ENCODE peak calls at places on chromosomes 1 and 21, in ten cellular contexts. C is heart right ventricle; D is GM12878; G is CD4-positive, alpha-beta T cell; S is activated T-helper 17 cell treated with anti-CD3 and anti-CD28 coated beads, Interleukin-2, amount 50 U/mL, for 72 hours; B is left lung; T is sciatic nerve; M is stimulated activated naive CD8-positive, alpha-beta T cell treated with anti-CD3 and anti-CD28 coated beads, Interleukin-15, amount 100 ng/mL, for 72 hours; P is activated T-cell treated with anti-CD3 and anti-CD28 coated beads, Interleukin-2, amount 50 U/mL, for 72 hours; R is body of pancreas. V is an unnamed sample.
A peak's percentile ranks its signal among the peaks of the same experiment; 100 is the strongest.

GRCh38 chr1:212463565-212464270 is 31.0 kb downstream of the NENF start:
- ATAC-seq in S (no peak), D (no peak), C (no peak), G (no peak), P (no peak), T (no peak), B (no peak), R (no peak), M (no peak), V (no peak)

GRCh38 chr1:78586572-78586971 is 33.7 kb upstream of the IFI44L start:
- ATAC-seq in G (no peak), B (no peak), P (no peak), C (no peak), T (no peak), M (no peak), R (no peak), S (no peak), D (no peak), V (no peak)

GRCh38 chr1:11046625-11047365 is at the start of gene MASP2:
- ATAC-seq in C (no peak), B (no peak), G (no peak), D (no peak), T (peak; percentile 33), P (no peak), M (no peak), S (no peak), R (no peak), V (peak; percentile 29)

GRCh38 chr1:113978863-113979702 is at the start of gene OLFML3:
- ATAC-seq in C (peak; percentile 73), R (peak; percentile 79), S (peak; percentile 43), M (no peak), B (peak; percentile 87), P (no peak), D (peak; percentile 86), T (peak; percentile 74), G (no peak), V (no peak)

GRCh38 chr1:15441247-15441646 is 3.0 kb downstream of the CTRC start:
- ATAC-seq in C (no peak), B (no peak), M (no peak), G (no peak), S (no peak), R (no peak), D (no peak), P (no peak), T (no peak), V (no peak)

GRCh38 chr1:200518524-200518923 is 102.0 kb downstream of the KIF14 start:
- ATAC-seq in G (no peak), C (no peak), P (no peak), D (no peak), T (no peak), B (no peak), M (no peak), R (no peak), S (no peak), V (no peak)

GRCh38 chr1:86504895-86505625 is 36.3 kb downstream of the CLCA1 start:
- ATAC-seq in M (no peak), C (no peak), R (no peak), T (no peak), P (no peak), D (no peak), B (no peak), S (no peak), G (no peak), V (no peak)

GRCh38 chr21:32163386-32163785 is 115.5 kb downstream of the MIS18A start:
- ATAC-seq in R (no peak), S (no peak), M (no peak), T (no peak), D (no peak), B (no peak), G (no peak), P (no peak), C (no peak), V (no peak)

GRCh38 chr1:114723915-114724314 is 7.3 kb upstream of the NRAS start:
- ATAC-seq in G (no peak), C (no peak), P (no peak), S (no peak), D (no peak), B (no peak), M (no peak), T (no peak), R (no peak), V (no peak)

GRCh38 chr1:234488954-234489691 is 10.1 kb upstream of the TARBP1 start:
- ATAC-seq in D (peak; percentile 21), B (peak; percentile 84), R (no peak), P (no peak), M (no peak), S (no peak), T (no peak), G (no peak), C (no peak), V (peak; percentile 18)

GRCh38 chr1:48674641-48675040 is 102.0 kb downstream of the BEND5 start:
- ATAC-seq in T (no peak), D (no peak), R (no peak), B (peak; percentile 26), G (no peak), P (no peak), S (no peak), C (no peak), M (no peak), V (no peak)

GRCh38 chr21:23811802-23812201 is 1795.5 kb downstream of the MRPL39 start:
- ATAC-seq in P (no peak), S (no peak), B (no peak), R (no peak), C (no peak), T (no peak), M (no peak), D (no peak), G (no peak), V (peak; percentile 82)

GRCh38 chr21:38925923-38926322 is 120.2 kb downstream of the ETS2 start:
- ATAC-seq in P (no peak), C (peak; percentile 87), R (peak; percentile 79), T (peak; percentile 88), S (peak; percentile 19), G (no peak), M (no peak), D (no peak), B (peak; percentile 83), V (no peak)

GRCh38 chr1:155186955-155187891 is 13.6 kb downstream of the TRIM46 start:
- ATAC-seq in T (peak; percentile 6), R (no peak), B (peak; percentile 3), D (no peak), M (no peak), G (no peak), P (no peak), S (no peak), C (no peak), V (no peak)

GRCh38 chr1:244214009-244214967 is 163.2 kb downstream of the ZBTB18 start:
- ATAC-seq in D (no peak), B (peak; percentile 44), C (peak; percentile 48), T (peak; percentile 29), R (no peak), P (no peak), G (no peak), M (no peak), S (no peak), V (no peak)

GRCh38 chr1:169868978-169869377 is 24.7 kb downstream of the SCYL3 start:
- ATAC-seq in G (no peak), T (no peak), D (no peak), P (no peak), S (no peak), M (no peak), C (no peak), B (no peak), R (no peak), V (no peak)

GRCh38 chr1:65429806-65430205 is 9.3 kb downstream of the LEPR start:
- ATAC-seq in D (no peak), C (peak; percentile 20), M (no peak), T (no peak), S (peak; percentile 12), R (no peak), G (no peak), P (no peak), B (peak; percentile 45), V (no peak)

GRCh38 chr1:174769961-174770549 is 229.7 kb upstream of the CACYBP start:
- ATAC-seq in C (no peak), R (peak; percentile 59), T (peak; percentile 69), P (no peak), G (peak; percentile 78), D (peak; percentile 71), B (peak; percentile 88), M (no peak), S (no peak), V (no peak)

GRCh38 chr1:9700340-9700739 is 48.8 kb downstream of the PIK3CD start:
- ATAC-seq in S (no peak), T (no peak), B (no peak), R (no peak), D (no peak), M (no peak), C (no peak), G (no peak), P (no peak), V (no peak)

GRCh38 chr1:66124670-66125069 is 332.0 kb downstream of the PDE4B start:
- ATAC-seq in P (no peak), B (no peak), S (no peak), T (no peak), R (no peak), C (no peak), D (no peak), G (no peak), M (no peak), V (no peak)

GRCh38 chr21:37429356-37429755 is 62.8 kb downstream of the DYRK1A start:
- ATAC-seq in G (no peak), B (no peak), R (no peak), P (no peak), C (no peak), M (no peak), D (no peak), S (no peak), T (no peak), V (no peak)

V was measured in stimulated activated memory B cell treated with anti-CD40 and anti-IgM and Interleukin-4, amounts not matched to agents 10 μg/mL and 1 μg/mL and 100 μg/mL, for 72 hours.